ENCODE peak calls at places on chromosomes 13 and 19, in four cellular contexts. One of them, this sample, is unnamed.

GRCh38 chr19:49588370-49589122 is 2.4 kb upstream of the PRR12 start:
- DNase-seq in fibroblast of the aortic adventitia: no peak
- DNase-seq in tibial artery: no peak
- DNase-seq in astrocyte of the spinal cord: no peak
- DNase-seq in this sample: no peak

GRCh38 chr13:68551701-68552522 is 1321.8 kb upstream of the PCDH9 start:
- DNase-seq in fibroblast of the aortic adventitia: no peak
- DNase-seq in tibial artery: no peak
- DNase-seq in astrocyte of the spinal cord: peak
- DNase-seq in this sample: no peak

GRCh38 chr19:46944918-46945628 is 74.6 kb upstream of the NPAS1 start:
- DNase-seq in fibroblast of the aortic adventitia: peak
- DNase-seq in tibial artery: peak
- DNase-seq in astrocyte of the spinal cord: peak
- DNase-seq in this sample: peak

GRCh38 chr13:23902975-23903905 is 5.9 kb upstream of the C1QTNF9B start:
- DNase-seq in fibroblast of the aortic adventitia: no peak
- DNase-seq in tibial artery: no peak
- DNase-seq in astrocyte of the spinal cord: no peak
- DNase-seq in this sample: no peak

GRCh38 chr13:64910061-64910460 is 2320.1 kb downstream of the PCDH9 start:
- DNase-seq in fibroblast of the aortic adventitia: no peak
- DNase-seq in tibial artery: no peak
- DNase-seq in astrocyte of the spinal cord: no peak
- DNase-seq in this sample: no peak

GRCh38 chr19:13211426-13212308 is 61.5 kb downstream of the IER2 start:
- DNase-seq in fibroblast of the aortic adventitia: no peak
- DNase-seq in tibial artery: no peak
- DNase-seq in astrocyte of the spinal cord: no peak
- DNase-seq in this sample: no peak

GRCh38 chr13:94620286-94620896 is 18.7 kb downstream of the GPR180 start:
- DNase-seq in fibroblast of the aortic adventitia: peak
- DNase-seq in tibial artery: no peak
- DNase-seq in astrocyte of the spinal cord: peak
- DNase-seq in this sample: peak

GRCh38 chr13:46575321-46575721 is 22.4 kb downstream of the LRCH1 start:
- DNase-seq in fibroblast of the aortic adventitia: no peak
- DNase-seq in tibial artery: no peak
- DNase-seq in astrocyte of the spinal cord: no peak
- DNase-seq in this sample: no peak

GRCh38 chr13:21443171-21443570 is 15.9 kb downstream of the ZDHHC20 start:
- DNase-seq in fibroblast of the aortic adventitia: no peak
- DNase-seq in tibial artery: no peak
- DNase-seq in astrocyte of the spinal cord: no peak
- DNase-seq in this sample: no peak

GRCh38 chr13:74424455-74424854 is 290.3 kb upstream of the KLF12 start:
- DNase-seq in fibroblast of the aortic adventitia: no peak
- DNase-seq in tibial artery: no peak
- DNase-seq in astrocyte of the spinal cord: no peak
- DNase-seq in this sample: no peak

GRCh38 chr19:7847664-7848063 is 17.6 kb downstream of the EVI5L start:
- DNase-seq in fibroblast of the aortic adventitia: no peak
- DNase-seq in tibial artery: no peak
- DNase-seq in astrocyte of the spinal cord: no peak
- DNase-seq in this sample: no peak

GRCh38 chr19:45091031-45091918 is 1.7 kb upstream of the PPP1R37 start:
- DNase-seq in fibroblast of the aortic adventitia: peak
- DNase-seq in tibial artery: peak
- DNase-seq in astrocyte of the spinal cord: peak
- DNase-seq in this sample: peak

GRCh38 chr13:114043421-114044053 is 69.7 kb upstream of the C13orf46 start:
- DNase-seq in fibroblast of the aortic adventitia: peak
- DNase-seq in tibial artery: peak
- DNase-seq in astrocyte of the spinal cord: peak
- DNase-seq in this sample: no peak

GRCh38 chr13:73973156-73973555 is 161.0 kb downstream of the KLF12 start:
- DNase-seq in fibroblast of the aortic adventitia: no peak
- DNase-seq in tibial artery: no peak
- DNase-seq in astrocyte of the spinal cord: no peak
- DNase-seq in this sample: no peak

GRCh38 chr13:94110011-94110410 is 369.5 kb downstream of the DCT start:
- DNase-seq in fibroblast of the aortic adventitia: no peak
- DNase-seq in tibial artery: no peak
- DNase-seq in astrocyte of the spinal cord: no peak
- DNase-seq in this sample: no peak

GRCh38 chr13:28671393-28671792 is 12.5 kb downstream of the POMP start:
- DNase-seq in fibroblast of the aortic adventitia: no peak
- DNase-seq in tibial artery: no peak
- DNase-seq in astrocyte of the spinal cord: no peak
- DNase-seq in this sample: no peak

GRCh38 chr19:35509018-35509652 is 4.3 kb downstream of the DMKN start:
- DNase-seq in fibroblast of the aortic adventitia: no peak
- DNase-seq in tibial artery: no peak
- DNase-seq in astrocyte of the spinal cord: no peak
- DNase-seq in this sample: no peak

GRCh38 chr19:47228937-47229673 is 1.9 kb downstream of the BBC3 start:
- DNase-seq in fibroblast of the aortic adventitia: peak
- DNase-seq in tibial artery: peak
- DNase-seq in astrocyte of the spinal cord: peak
- DNase-seq in this sample: peak

GRCh38 chr19:49378501-49378900 is 9.5 kb upstream of the KASH5 start:
- DNase-seq in fibroblast of the aortic adventitia: no peak
- DNase-seq in tibial artery: no peak
- DNase-seq in astrocyte of the spinal cord: no peak
- DNase-seq in this sample: no peak

GRCh38 chr19:4870025-4870700 is 2.7 kb upstream of the PLIN3 start:
- DNase-seq in fibroblast of the aortic adventitia: peak
- DNase-seq in tibial artery: no peak
- DNase-seq in astrocyte of the spinal cord: peak
- DNase-seq in this sample: peak

GRCh38 chr19:12794196-12794921 is 3.1 kb downstream of the JUNB start:
- DNase-seq in fibroblast of the aortic adventitia: peak
- DNase-seq in tibial artery: no peak
- DNase-seq in astrocyte of the spinal cord: peak
- DNase-seq in this sample: no peak

GRCh38 chr19:17234911-17235617 is 9.0 kb downstream of the OCEL1 start:
- DNase-seq in fibroblast of the aortic adventitia: peak
- DNase-seq in tibial artery: no peak
- DNase-seq in astrocyte of the spinal cord: no peak
- DNase-seq in this sample: peak

GRCh38 chr13:107678075-107678689 is 537.2 kb downstream of the LIG4 start:
- DNase-seq in fibroblast of the aortic adventitia: no peak
- DNase-seq in tibial artery: no peak
- DNase-seq in astrocyte of the spinal cord: no peak
- DNase-seq in this sample: no peak

GRCh38 chr13:92806215-92806614 is 420.4 kb upstream of the GPC6 start:
- DNase-seq in fibroblast of the aortic adventitia: peak
- DNase-seq in tibial artery: no peak
- DNase-seq in astrocyte of the spinal cord: peak
- DNase-seq in this sample: no peak

GRCh38 chr19:39320948-39321831 is 527 bp upstream of the LRFN1 start:
- DNase-seq in fibroblast of the aortic adventitia: no peak
- DNase-seq in tibial artery: no peak
- DNase-seq in astrocyte of the spinal cord: no peak
- DNase-seq in this sample: no peak

GRCh38 chr13:67803118-67803517 is 573.0 kb upstream of the PCDH9 start:
- DNase-seq in fibroblast of the aortic adventitia: no peak
- DNase-seq in tibial artery: no peak
- DNase-seq in astrocyte of the spinal cord: no peak
- DNase-seq in this sample: no peak

GRCh38 chr13:51267581-51267980 is 45.4 kb downstream of the FAM124A start:
- DNase-seq in fibroblast of the aortic adventitia: no peak
- DNase-seq in tibial artery: no peak
- DNase-seq in astrocyte of the spinal cord: no peak
- DNase-seq in this sample: no peak

GRCh38 chr19:2385053-2385721 is 25.1 kb downstream of the TMPRSS9 start:
- DNase-seq in fibroblast of the aortic adventitia: peak
- DNase-seq in tibial artery: no peak
- DNase-seq in astrocyte of the spinal cord: peak
- DNase-seq in this sample: peak

GRCh38 chr13:113210834-113211233 is 1.4 kb downstream of the CUL4A start:
- DNase-seq in fibroblast of the aortic adventitia: no peak
- DNase-seq in tibial artery: no peak
- DNase-seq in astrocyte of the spinal cord: no peak
- DNase-seq in this sample: no peak

GRCh38 chr19:3627351-3627723 is 747 bp upstream of the CACTIN start:
- DNase-seq in fibroblast of the aortic adventitia: no peak
- DNase-seq in tibial artery: no peak
- DNase-seq in astrocyte of the spinal cord: no peak
- DNase-seq in this sample: no peak
- H3K4me3 ChIP-seq in fibroblast of the aortic adventitia: peak
- H3K4me3 ChIP-seq in tibial artery: peak
- H3K4me3 ChIP-seq in astrocyte of the spinal cord: no peak
- H3K4me3 ChIP-seq in this sample: no peak

GRCh38 chr13:30859326-30859725 is 46.7 kb upstream of the MEDAG start:
- DNase-seq in fibroblast of the aortic adventitia: no peak
- DNase-seq in tibial artery: no peak
- DNase-seq in astrocyte of the spinal cord: peak
- DNase-seq in this sample: peak

GRCh38 chr13:30856004-30856790 is 49.9 kb upstream of the MEDAG start:
- DNase-seq in fibroblast of the aortic adventitia: no peak
- DNase-seq in tibial artery: no peak
- DNase-seq in astrocyte of the spinal cord: no peak
- DNase-seq in this sample: no peak

GRCh38 chr13:30857018-30857417 is 49.1 kb upstream of the MEDAG start:
- DNase-seq in fibroblast of the aortic adventitia: peak
- DNase-seq in tibial artery: no peak
- DNase-seq in astrocyte of the spinal cord: peak
- DNase-seq in this sample: no peak

GRCh38 chr13:30857636-30858035 is 48.4 kb upstream of the MEDAG start:
- DNase-seq in fibroblast of the aortic adventitia: no peak
- DNase-seq in tibial artery: no peak
- DNase-seq in astrocyte of the spinal cord: peak
- DNase-seq in this sample: no peak

DNA sequence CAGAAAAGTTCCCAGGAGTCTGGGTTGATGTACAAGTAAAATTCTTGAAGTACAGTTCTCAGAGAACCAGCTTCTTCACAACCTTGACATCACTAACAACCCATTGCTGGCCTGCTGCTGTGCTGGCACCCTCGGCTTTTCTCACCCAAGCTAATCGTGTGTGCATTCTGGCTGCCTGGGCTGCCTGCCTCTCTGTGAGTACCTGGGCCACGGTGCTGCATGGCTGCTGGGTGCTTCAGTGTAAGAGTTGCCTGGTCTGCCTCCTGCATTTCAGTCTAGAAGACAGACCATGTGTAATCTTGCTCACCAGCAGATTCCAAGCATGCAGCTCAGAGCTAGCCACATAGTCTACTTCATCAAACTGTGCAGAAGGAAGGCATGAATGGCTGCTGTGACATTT is 50.5 kb upstream of the MEDAG start:
- DNase-seq in fibroblast of the aortic adventitia: no peak
- DNase-seq in tibial artery: no peak
- DNase-seq in astrocyte of the spinal cord: no peak
- DNase-seq in this sample: no peak
- H3K4me3 ChIP-seq in fibroblast of the aortic adventitia: no peak
- H3K4me3 ChIP-seq in tibial artery: no peak
- H3K4me3 ChIP-seq in astrocyte of the spinal cord: no peak
- H3K4me3 ChIP-seq in this sample: no peak

GRCh38 chr13:112104873-112105234 is 37.9 kb downstream of the SOX1 start:
- DNase-seq in fibroblast of the aortic adventitia: no peak
- DNase-seq in tibial artery: no peak
- DNase-seq in astrocyte of the spinal cord: no peak
- DNase-seq in this sample: no peak

GRCh38 chr13:112105884-112106283 is 38.9 kb downstream of the SOX1 start:
- DNase-seq in fibroblast of the aortic adventitia: no peak
- DNase-seq in tibial artery: no peak
- DNase-seq in astrocyte of the spinal cord: no peak
- DNase-seq in this sample: no peak

GRCh38 chr13:112106467-112107141 is 39.7 kb downstream of the SOX1 start:
- DNase-seq in fibroblast of the aortic adventitia: no peak
- DNase-seq in tibial artery: no peak
- DNase-seq in astrocyte of the spinal cord: no peak
- DNase-seq in this sample: no peak

GRCh38 chr13:112105244-112105681 is 38.3 kb downstream of the SOX1 start:
- DNase-seq in fibroblast of the aortic adventitia: no peak
- DNase-seq in tibial artery: no peak
- DNase-seq in astrocyte of the spinal cord: no peak
- DNase-seq in this sample: no peak

GRCh38 chr13:112107289-112107688 is 40.3 kb downstream of the SOX1 start:
- DNase-seq in fibroblast of the aortic adventitia: no peak
- DNase-seq in tibial artery: no peak
- DNase-seq in astrocyte of the spinal cord: no peak
- DNase-seq in this sample: no peak
- H3K4me3 ChIP-seq in fibroblast of the aortic adventitia: no peak
- H3K4me3 ChIP-seq in tibial artery: no peak
- H3K4me3 ChIP-seq in astrocyte of the spinal cord: no peak
- H3K4me3 ChIP-seq in this sample: no peak

GRCh38 chr19:10602330-10603083 is 15.4 kb upstream of the AP1M2 start:
- DNase-seq in fibroblast of the aortic adventitia: peak
- DNase-seq in tibial artery: peak
- DNase-seq in astrocyte of the spinal cord: peak
- DNase-seq in this sample: peak

GRCh38 chr19:10600149-10600548 is 13.0 kb upstream of the AP1M2 start:
- DNase-seq in fibroblast of the aortic adventitia: no peak
- DNase-seq in tibial artery: no peak
- DNase-seq in astrocyte of the spinal cord: no peak
- DNase-seq in this sample: no peak

GRCh38 chr19:10603873-10604459 is 16.9 kb upstream of the AP1M2 start:
- DNase-seq in fibroblast of the aortic adventitia: peak
- DNase-seq in tibial artery: peak
- DNase-seq in astrocyte of the spinal cord: peak
- DNase-seq in this sample: peak

GRCh38 chr19:10603084-10603872 is 16.2 kb upstream of the AP1M2 start:
- DNase-seq in fibroblast of the aortic adventitia: no peak
- DNase-seq in tibial artery: peak
- DNase-seq in astrocyte of the spinal cord: no peak
- DNase-seq in this sample: peak

GRCh38 chr19:10601999-10602329 is 14.9 kb upstream of the AP1M2 start:
- DNase-seq in fibroblast of the aortic adventitia: no peak
- DNase-seq in tibial artery: no peak
- DNase-seq in astrocyte of the spinal cord: no peak
- DNase-seq in this sample: no peak
- H3K4me3 ChIP-seq in fibroblast of the aortic adventitia: peak
- H3K4me3 ChIP-seq in tibial artery: peak
- H3K4me3 ChIP-seq in astrocyte of the spinal cord: no peak
- H3K4me3 ChIP-seq in this sample: no peak

GRCh38 chr19:58325623-58326022 is 1.2 kb upstream of the ZSCAN22 start:
- DNase-seq in fibroblast of the aortic adventitia: no peak
- DNase-seq in tibial artery: no peak
- DNase-seq in astrocyte of the spinal cord: no peak
- DNase-seq in this sample: no peak
- H3K4me3 ChIP-seq in fibroblast of the aortic adventitia: peak
- H3K4me3 ChIP-seq in tibial artery: peak
- H3K4me3 ChIP-seq in astrocyte of the spinal cord: peak
- H3K4me3 ChIP-seq in this sample: no peak